ENCODE peak calls at places on chromosome 1, in four cellular contexts. One of them, this sample, is unnamed.

GRCh38 chr1:4736254-4736653 is 81.8 kb downstream of the AJAP1 start:
- DNase-seq in midbrain: no peak
- DNase-seq in GM04503: no peak
- DNase-seq in osteocyte: no peak
- DNase-seq in this sample: no peak

GRCh38 chr1:66624412-66625060 is 90.6 kb downstream of the SGIP1 start:
- DNase-seq in GM04503: peak
- DNase-seq in midbrain: no peak
- DNase-seq in osteocyte: no peak
- DNase-seq in this sample: peak

GRCh38 chr1:101121515-101121914 is 95.9 kb upstream of the DPH5 start:
- DNase-seq in osteocyte: no peak
- DNase-seq in midbrain: no peak
- DNase-seq in GM04503: no peak
- DNase-seq in this sample: no peak

GRCh38 chr1:8871539-8871935 is 6.9 kb downstream of the ENO1 start:
- DNase-seq in osteocyte: no peak
- DNase-seq in GM04503: no peak
- DNase-seq in midbrain: no peak
- DNase-seq in this sample: no peak

GRCh38 chr1:204871405-204872037 is 859 bp downstream of the NFASC start:
- DNase-seq in midbrain: no peak
- DNase-seq in osteocyte: no peak
- DNase-seq in GM04503: no peak
- DNase-seq in this sample: no peak

GRCh38 chr1:125085720-125086591 is 3901.2 kb downstream of the SRGAP2C start:
- DNase-seq in GM04503: no peak
- DNase-seq in midbrain: no peak
- DNase-seq in osteocyte: peak
- DNase-seq in this sample: no peak

GRCh38 chr1:214717323-214717722 is 114.3 kb downstream of the CENPF start:
- DNase-seq in GM04503: no peak
- DNase-seq in midbrain: no peak
- DNase-seq in osteocyte: no peak
- DNase-seq in this sample: no peak

GRCh38 chr1:247210062-247210385 is 38.2 kb upstream of the ZNF124 start:
- DNase-seq in midbrain: no peak
- DNase-seq in GM04503: no peak
- DNase-seq in osteocyte: no peak
- DNase-seq in this sample: no peak

GRCh38 chr1:207908112-207908734 is 2.7 kb downstream of the CD34 start:
- DNase-seq in midbrain: no peak
- DNase-seq in osteocyte: no peak
- DNase-seq in GM04503: no peak
- DNase-seq in this sample: no peak

GRCh38 chr1:221437924-221438323 is 304.0 kb downstream of the DUSP10 start:
- DNase-seq in osteocyte: no peak
- DNase-seq in midbrain: no peak
- DNase-seq in GM04503: no peak
- DNase-seq in this sample: peak

GRCh38 chr1:199780948-199781347 is 246.6 kb upstream of the NR5A2 start:
- DNase-seq in midbrain: no peak
- DNase-seq in GM04503: no peak
- DNase-seq in osteocyte: no peak
- DNase-seq in this sample: no peak

GRCh38 chr1:11673089-11673769 is 7.7 kb downstream of the MAD2L2 start:
- DNase-seq in osteocyte: peak
- DNase-seq in midbrain: no peak
- DNase-seq in GM04503: no peak
- DNase-seq in this sample: no peak

GRCh38 chr1:109134423-109134822 is 20.5 kb downstream of the ELAPOR1 start:
- DNase-seq in osteocyte: no peak
- DNase-seq in midbrain: no peak
- DNase-seq in GM04503: no peak
- DNase-seq in this sample: no peak

GRCh38 chr1:228100822-228101613 is 2.1 kb downstream of the C1orf35 start:
- DNase-seq in GM04503: no peak
- DNase-seq in midbrain: no peak
- DNase-seq in osteocyte: no peak
- DNase-seq in this sample: no peak

GRCh38 chr1:241799414-241799813 is 48.6 kb upstream of the EXO1 start:
- DNase-seq in osteocyte: no peak
- DNase-seq in GM04503: no peak
- DNase-seq in midbrain: no peak
- DNase-seq in this sample: peak

GRCh38 chr1:94790246-94790645 is 29.9 kb upstream of the SLC44A3 start:
- DNase-seq in GM04503: no peak
- DNase-seq in midbrain: no peak
- DNase-seq in osteocyte: no peak
- DNase-seq in this sample: no peak

GRCh38 chr1:165717918-165718515 is 19.7 kb upstream of the ALDH9A1 start:
- DNase-seq in GM04503: no peak
- DNase-seq in midbrain: peak
- DNase-seq in osteocyte: no peak
- DNase-seq in this sample: no peak

GRCh38 chr1:111719561-111720239 is 19.5 kb downstream of the INKA2 start:
- DNase-seq in osteocyte: peak
- DNase-seq in GM04503: no peak
- DNase-seq in midbrain: no peak
- DNase-seq in this sample: no peak